ENCODE peak calls at places on chromosomes 4 and X, in seven cellular contexts. One of them, this sample, is unnamed.

GRCh38 chr4:113057891-113058290 is 8.4 kb downstream of the ANK2 start:
- DNase-seq in aorta: no peak
- DNase-seq in heart right ventricle: no peak
- DNase-seq in IMR-90: no peak
- DNase-seq in WERI-Rb-1: no peak
- DNase-seq in lower lobe of right lung: no peak
- DNase-seq in CD8-positive, alpha-beta memory T cell: no peak
- DNase-seq in this sample: no peak

GRCh38 chrX:118347131-118347530 is 1.2 kb downstream of the WDR44 start:
- DNase-seq in IMR-90: peak; percentile 69
- DNase-seq in lower lobe of right lung: no peak
- DNase-seq in CD8-positive, alpha-beta memory T cell: no peak
- DNase-seq in heart right ventricle: no peak
- DNase-seq in WERI-Rb-1: no peak
- DNase-seq in aorta: no peak
- DNase-seq in this sample: no peak

GRCh38 chr4:52704133-52704532 is 45.0 kb upstream of the USP46 start:
- DNase-seq in CD8-positive, alpha-beta memory T cell: no peak
- DNase-seq in WERI-Rb-1: no peak
- DNase-seq in lower lobe of right lung: no peak
- DNase-seq in IMR-90: peak; percentile 15
- DNase-seq in aorta: no peak
- DNase-seq in heart right ventricle: no peak
- DNase-seq in this sample: no peak

GRCh38 chr4:105895324-105895608 is at the start of gene NPNT:
- DNase-seq in IMR-90: no peak
- DNase-seq in CD8-positive, alpha-beta memory T cell: no peak
- DNase-seq in aorta: no peak
- DNase-seq in lower lobe of right lung: no peak
- DNase-seq in heart right ventricle: peak; percentile 13
- DNase-seq in WERI-Rb-1: no peak
- DNase-seq in this sample: peak; percentile 9

GRCh38 chr4:109434007-109434792 is 585 bp downstream of the SEC24B start:
- DNase-seq in aorta: peak; percentile 81
- DNase-seq in heart right ventricle: peak; percentile 51
- DNase-seq in lower lobe of right lung: peak; percentile 68
- DNase-seq in IMR-90: peak; percentile 18
- DNase-seq in WERI-Rb-1: peak; percentile 36
- DNase-seq in CD8-positive, alpha-beta memory T cell: peak; percentile 5
- DNase-seq in this sample: peak; percentile 56

GRCh38 chr4:970046-970745 is 3.2 kb downstream of the DGKQ start:
- DNase-seq in aorta: no peak
- DNase-seq in CD8-positive, alpha-beta memory T cell: peak; percentile 68
- DNase-seq in WERI-Rb-1: no peak
- DNase-seq in heart right ventricle: no peak
- DNase-seq in IMR-90: no peak
- DNase-seq in lower lobe of right lung: no peak
- DNase-seq in this sample: no peak

GRCh38 chr4:187006189-187006618 is 282.5 kb upstream of the FAT1 start:
- DNase-seq in heart right ventricle: no peak
- DNase-seq in aorta: no peak
- DNase-seq in lower lobe of right lung: no peak
- DNase-seq in IMR-90: peak; percentile 73
- DNase-seq in CD8-positive, alpha-beta memory T cell: no peak
- DNase-seq in WERI-Rb-1: no peak
- DNase-seq in this sample: no peak

GRCh38 chr4:82900016-82900334 is 560 bp upstream of the THAP9 start:
- DNase-seq in heart right ventricle: no peak
- DNase-seq in lower lobe of right lung: no peak
- DNase-seq in WERI-Rb-1: no peak
- DNase-seq in CD8-positive, alpha-beta memory T cell: no peak
- DNase-seq in IMR-90: peak; percentile 44
- DNase-seq in aorta: no peak
- DNase-seq in this sample: no peak

GRCh38 chr4:23889814-23890269 is at the start of gene PPARGC1A:
- DNase-seq in IMR-90: peak; percentile 50
- DNase-seq in CD8-positive, alpha-beta memory T cell: no peak
- DNase-seq in aorta: peak; percentile 69
- DNase-seq in WERI-Rb-1: peak; percentile 66
- DNase-seq in heart right ventricle: peak; percentile 41
- DNase-seq in lower lobe of right lung: peak; percentile 62
- DNase-seq in this sample: no peak

GRCh38 chrX:11446951-11447350 is 153.7 kb downstream of the AMELX start:
- DNase-seq in heart right ventricle: no peak
- DNase-seq in WERI-Rb-1: no peak
- DNase-seq in CD8-positive, alpha-beta memory T cell: no peak
- DNase-seq in aorta: no peak
- DNase-seq in IMR-90: peak; percentile 35
- DNase-seq in lower lobe of right lung: no peak
- DNase-seq in this sample: no peak

GRCh38 chr4:45539142-45539814 is 584.6 kb downstream of the GABRG1 start:
- DNase-seq in heart right ventricle: no peak
- DNase-seq in lower lobe of right lung: no peak
- DNase-seq in WERI-Rb-1: no peak
- DNase-seq in IMR-90: no peak
- DNase-seq in aorta: no peak
- DNase-seq in CD8-positive, alpha-beta memory T cell: no peak
- DNase-seq in this sample: no peak

GRCh38 chrX:72107320-72107719 is 24.4 kb downstream of the RTL5 start:
- DNase-seq in aorta: no peak
- DNase-seq in heart right ventricle: no peak
- DNase-seq in CD8-positive, alpha-beta memory T cell: no peak
- DNase-seq in lower lobe of right lung: no peak
- DNase-seq in WERI-Rb-1: no peak
- DNase-seq in IMR-90: peak; percentile 41
- DNase-seq in this sample: no peak

GRCh38 chr4:86451560-86452322 is 91.9 kb upstream of the MAPK10 start:
- DNase-seq in aorta: no peak
- DNase-seq in heart right ventricle: no peak
- DNase-seq in lower lobe of right lung: no peak
- DNase-seq in WERI-Rb-1: no peak
- DNase-seq in IMR-90: peak; percentile 30
- DNase-seq in CD8-positive, alpha-beta memory T cell: no peak
- DNase-seq in this sample: no peak

GRCh38 chr4:177128306-177128705 is 181.4 kb upstream of the NEIL3 start:
- DNase-seq in IMR-90: peak; percentile 72
- DNase-seq in aorta: no peak
- DNase-seq in CD8-positive, alpha-beta memory T cell: no peak
- DNase-seq in heart right ventricle: no peak
- DNase-seq in WERI-Rb-1: no peak
- DNase-seq in lower lobe of right lung: no peak
- DNase-seq in this sample: no peak

GRCh38 chr4:126582737-126583136 is 1050.0 kb upstream of the INTU start:
- DNase-seq in WERI-Rb-1: peak; percentile 49
- DNase-seq in IMR-90: peak; percentile 5
- DNase-seq in heart right ventricle: no peak
- DNase-seq in lower lobe of right lung: no peak
- DNase-seq in CD8-positive, alpha-beta memory T cell: no peak
- DNase-seq in aorta: no peak
- DNase-seq in this sample: no peak

GRCh38 chrX:45803383-45803921 is 602.8 kb upstream of the DIPK2B start:
- DNase-seq in CD8-positive, alpha-beta memory T cell: no peak
- DNase-seq in aorta: no peak
- DNase-seq in IMR-90: peak; percentile 94
- DNase-seq in heart right ventricle: no peak
- DNase-seq in WERI-Rb-1: no peak
- DNase-seq in lower lobe of right lung: no peak
- DNase-seq in this sample: no peak

GRCh38 chr4:38949416-38950051 is 81.9 kb downstream of the FAM114A1 start:
- DNase-seq in CD8-positive, alpha-beta memory T cell: peak; percentile 1
- DNase-seq in heart right ventricle: no peak
- DNase-seq in WERI-Rb-1: no peak
- DNase-seq in lower lobe of right lung: no peak
- DNase-seq in aorta: no peak
- DNase-seq in IMR-90: peak; percentile 70
- DNase-seq in this sample: no peak

GRCh38 chr4:156774422-156774821 is 197.2 kb downstream of the PDGFC start:
- DNase-seq in lower lobe of right lung: no peak
- DNase-seq in heart right ventricle: no peak
- DNase-seq in WERI-Rb-1: no peak
- DNase-seq in aorta: peak; percentile 72
- DNase-seq in CD8-positive, alpha-beta memory T cell: no peak
- DNase-seq in IMR-90: peak; percentile 96
- DNase-seq in this sample: no peak

GRCh38 chrX:25206761-25207160 is 191.0 kb upstream of the ARX start:
- DNase-seq in IMR-90: peak; percentile 17
- DNase-seq in CD8-positive, alpha-beta memory T cell: no peak
- DNase-seq in WERI-Rb-1: no peak
- DNase-seq in aorta: no peak
- DNase-seq in heart right ventricle: no peak
- DNase-seq in lower lobe of right lung: no peak
- DNase-seq in this sample: no peak

GRCh38 chrX:18895157-18895952 is 88.6 kb downstream of the PHKA2 start:
- DNase-seq in aorta: peak; percentile 87
- DNase-seq in IMR-90: peak; percentile 37
- DNase-seq in WERI-Rb-1: peak; percentile 79
- DNase-seq in CD8-positive, alpha-beta memory T cell: no peak
- DNase-seq in lower lobe of right lung: peak; percentile 51
- DNase-seq in heart right ventricle: peak; percentile 47
- DNase-seq in this sample: peak; percentile 21

GRCh38 chr4:179595671-179596410 is 2153.6 kb upstream of the AGA start:
- DNase-seq in heart right ventricle: no peak
- DNase-seq in lower lobe of right lung: no peak
- DNase-seq in aorta: no peak
- DNase-seq in IMR-90: peak; percentile 95
- DNase-seq in WERI-Rb-1: no peak
- DNase-seq in CD8-positive, alpha-beta memory T cell: no peak
- DNase-seq in this sample: no peak

GRCh38 chr4:186910385-186910784 is 186.7 kb upstream of the FAT1 start:
- DNase-seq in IMR-90: no peak
- DNase-seq in lower lobe of right lung: no peak
- DNase-seq in aorta: no peak
- DNase-seq in WERI-Rb-1: no peak
- DNase-seq in CD8-positive, alpha-beta memory T cell: no peak
- DNase-seq in heart right ventricle: no peak
- DNase-seq in this sample: no peak

GRCh38 chr4:147192679-147193078 is 247.0 kb upstream of the TTC29 start:
- DNase-seq in lower lobe of right lung: no peak
- DNase-seq in CD8-positive, alpha-beta memory T cell: no peak
- DNase-seq in IMR-90: no peak
- DNase-seq in aorta: no peak
- DNase-seq in WERI-Rb-1: no peak
- DNase-seq in heart right ventricle: no peak
- DNase-seq in this sample: no peak

GRCh38 chrX:122866527-122866926 is 317.6 kb upstream of the GRIA3 start:
- DNase-seq in aorta: no peak
- DNase-seq in heart right ventricle: no peak
- DNase-seq in WERI-Rb-1: no peak
- DNase-seq in IMR-90: peak; percentile 17
- DNase-seq in CD8-positive, alpha-beta memory T cell: no peak
- DNase-seq in lower lobe of right lung: no peak
- DNase-seq in this sample: no peak

DNA sequence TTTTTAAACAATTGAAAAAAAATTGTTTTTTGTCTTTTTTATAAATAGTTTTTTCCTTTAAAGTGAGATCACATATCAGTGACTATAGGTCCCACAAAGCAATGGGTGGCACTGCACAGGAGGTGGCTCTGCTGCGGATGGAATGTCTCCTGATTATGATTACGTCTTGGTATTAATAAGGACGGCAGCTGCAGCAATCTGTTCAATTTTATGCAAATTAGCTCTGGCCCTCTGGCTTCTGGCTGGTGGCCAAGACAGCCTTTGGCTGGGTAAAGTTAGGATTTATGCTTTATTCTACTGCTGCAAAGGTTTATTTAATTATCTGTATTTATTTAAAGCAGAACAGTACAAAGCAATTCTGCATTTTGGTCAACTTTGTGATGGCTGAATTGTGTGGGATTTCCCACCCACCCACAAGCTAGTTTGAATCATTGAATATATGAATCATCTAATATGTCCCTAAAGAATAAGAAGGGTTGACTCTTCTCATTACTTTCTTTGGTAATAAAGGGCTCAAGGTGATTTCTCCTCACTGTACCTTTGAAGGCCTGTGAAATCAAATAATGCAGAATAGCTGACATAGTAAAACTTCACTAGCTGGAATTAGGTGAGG is 745.6 kb upstream of the FAM241A start:
- DNase-seq in heart right ventricle: peak; percentile 12
- DNase-seq in IMR-90: peak; percentile 6
- DNase-seq in CD8-positive, alpha-beta memory T cell: no peak
- DNase-seq in aorta: no peak
- DNase-seq in lower lobe of right lung: no peak
- DNase-seq in WERI-Rb-1: no peak
- DNase-seq in this sample: no peak
- H3K27ac ChIP-seq in heart right ventricle: peak overlapping the region; percentile 6
- H3K27ac ChIP-seq in IMR-90: no peak overlapping the region
- H3K27ac ChIP-seq in CD8-positive, alpha-beta memory T cell: no peak overlapping the region
- H3K27ac ChIP-seq in aorta: no peak overlapping the region
- H3K27ac ChIP-seq in lower lobe of right lung: no peak overlapping the region
- H3K27ac ChIP-seq in WERI-Rb-1: no peak overlapping the region
- H3K27ac ChIP-seq in this sample: no peak overlapping the region

GRCh38 chr4:78704981-78705757 is 71.0 kb upstream of the BMP2K start:
- DNase-seq in WERI-Rb-1: no peak
- DNase-seq in aorta: no peak
- DNase-seq in lower lobe of right lung: no peak
- DNase-seq in IMR-90: peak; percentile 78
- DNase-seq in heart right ventricle: no peak
- DNase-seq in CD8-positive, alpha-beta memory T cell: no peak
- DNase-seq in this sample: no peak

GRCh38 chr4:78706302-78706701 is 69.8 kb upstream of the BMP2K start:
- DNase-seq in heart right ventricle: no peak
- DNase-seq in IMR-90: no peak
- DNase-seq in aorta: no peak
- DNase-seq in WERI-Rb-1: no peak
- DNase-seq in lower lobe of right lung: no peak
- DNase-seq in CD8-positive, alpha-beta memory T cell: no peak
- DNase-seq in this sample: no peak

GRCh38 chr4:78704317-78704716 is 71.8 kb upstream of the BMP2K start:
- DNase-seq in lower lobe of right lung: no peak
- DNase-seq in IMR-90: no peak
- DNase-seq in aorta: no peak
- DNase-seq in WERI-Rb-1: no peak
- DNase-seq in heart right ventricle: no peak
- DNase-seq in CD8-positive, alpha-beta memory T cell: no peak
- DNase-seq in this sample: no peak

GRCh38 chr4:78707793-78708192 is 68.4 kb upstream of the BMP2K start:
- DNase-seq in aorta: no peak
- DNase-seq in WERI-Rb-1: no peak
- DNase-seq in IMR-90: no peak
- DNase-seq in lower lobe of right lung: no peak
- DNase-seq in heart right ventricle: no peak
- DNase-seq in CD8-positive, alpha-beta memory T cell: no peak
- DNase-seq in this sample: no peak

GRCh38 chr4:78707268-78707667 is 68.9 kb upstream of the BMP2K start:
- DNase-seq in heart right ventricle: no peak
- DNase-seq in CD8-positive, alpha-beta memory T cell: no peak
- DNase-seq in IMR-90: no peak
- DNase-seq in lower lobe of right lung: no peak
- DNase-seq in aorta: no peak
- DNase-seq in WERI-Rb-1: no peak
- DNase-seq in this sample: no peak
- H3K27ac ChIP-seq in heart right ventricle: no peak overlapping the region
- H3K27ac ChIP-seq in CD8-positive, alpha-beta memory T cell: no peak overlapping the region
- H3K27ac ChIP-seq in IMR-90: no peak overlapping the region
- H3K27ac ChIP-seq in lower lobe of right lung: no peak overlapping the region
- H3K27ac ChIP-seq in aorta: no peak overlapping the region
- H3K27ac ChIP-seq in WERI-Rb-1: no peak overlapping the region
- H3K27ac ChIP-seq in this sample: no peak overlapping the region

GRCh38 chrX:7146026-7146702 is 1.3 kb upstream of the STS start:
- DNase-seq in WERI-Rb-1: no peak
- DNase-seq in lower lobe of right lung: no peak
- DNase-seq in heart right ventricle: no peak
- DNase-seq in IMR-90: no peak
- DNase-seq in CD8-positive, alpha-beta memory T cell: no peak
- DNase-seq in aorta: no peak
- DNase-seq in this sample: no peak
- H3K27ac ChIP-seq in WERI-Rb-1: no peak overlapping the region
- H3K27ac ChIP-seq in lower lobe of right lung: no peak overlapping the region
- H3K27ac ChIP-seq in heart right ventricle: peak overlapping the region; percentile 21
- H3K27ac ChIP-seq in IMR-90: no peak overlapping the region
- H3K27ac ChIP-seq in CD8-positive, alpha-beta memory T cell: no peak overlapping the region
- H3K27ac ChIP-seq in aorta: no peak overlapping the region
- H3K27ac ChIP-seq in this sample: no peak overlapping the region

GRCh38 chr4:123399638-123400358 is 3.2 kb downstream of the SPRY1 start:
- DNase-seq in IMR-90: no peak
- DNase-seq in aorta: no peak
- DNase-seq in heart right ventricle: no peak
- DNase-seq in CD8-positive, alpha-beta memory T cell: no peak
- DNase-seq in WERI-Rb-1: no peak
- DNase-seq in lower lobe of right lung: no peak
- DNase-seq in this sample: no peak
- H3K27ac ChIP-seq in IMR-90: peak overlapping the region; percentile 97
- H3K27ac ChIP-seq in aorta: peak overlapping the region; percentile 87
- H3K27ac ChIP-seq in heart right ventricle: peak overlapping the region; percentile 97
- H3K27ac ChIP-seq in CD8-positive, alpha-beta memory T cell: no peak overlapping the region
- H3K27ac ChIP-seq in WERI-Rb-1: no peak overlapping the region
- H3K27ac ChIP-seq in lower lobe of right lung: peak overlapping the region; percentile 93
- H3K27ac ChIP-seq in this sample: peak overlapping the region; percentile 94